ENCODE peak calls at places on chromosomes 3 and 15, in four cellular contexts. L is T-helper 9 cell, Q is cardiac muscle cell, P is HL-60. B is an unnamed sample.

GRCh38 chr3:124972457-124972856 is 37.9 kb upstream of the MUC13 start:
- DNase-seq in L (no peak), Q (no peak), P (no peak), B (no peak)

GRCh38 chr3:123843668-123844067 is 40.5 kb downstream of the MYLK start:
- DNase-seq in Q (peak; percentile 25), P (no peak), L (no peak), B (no peak)

GRCh38 chr15:97745481-97746071 is 214.9 kb upstream of the ARRDC4 start:
- DNase-seq in L (no peak), P (peak; percentile 36), Q (peak; percentile 18), B (no peak)

GRCh38 chr3:12222765-12223485 is 64.2 kb upstream of the TIMP4 start:
- DNase-seq in P (peak; percentile 39), Q (peak; percentile 73), L (no peak), B (no peak)

GRCh38 chr3:100269410-100270217 is 8.8 kb downstream of the TBC1D23 start:
- DNase-seq in Q (peak; percentile 76), L (no peak), P (no peak), B (no peak)

GRCh38 chr3:117059990-117060338 is 350.4 kb downstream of the TUSC7 start:
- DNase-seq in Q (no peak), P (no peak), L (no peak), B (no peak)

GRCh38 chr15:64222573-64223361 is 59.9 kb upstream of the PPIB start:
- DNase-seq in L (no peak), Q (peak; percentile 29), P (no peak), B (no peak)

GRCh38 chr15:42070276-42070965 is 23.9 kb downstream of the PLA2G4D start:
- DNase-seq in L (no peak), Q (no peak), P (no peak), B (no peak)

GRCh38 chr3:139020868-139021234 is at the start of gene PRR23B:
- DNase-seq in Q (no peak), L (no peak), P (no peak), B (no peak)

GRCh38 chr3:196463804-196464203 is 31.6 kb upstream of the UBXN7 start:
- DNase-seq in P (no peak), Q (no peak), L (no peak), B (no peak)

GRCh38 chr3:57226156-57226555 is 1.4 kb upstream of the APPL1 start:
- DNase-seq in L (no peak), Q (no peak), P (no peak), B (no peak)

GRCh38 chr15:68299436-68299835 is 21.9 kb downstream of the FEM1B start:
- DNase-seq in P (no peak), Q (no peak), L (no peak), B (no peak)

GRCh38 chr15:62104846-62105245 is 38.1 kb downstream of the C2CD4A start:
- DNase-seq in L (no peak), P (no peak), Q (no peak), B (no peak)

GRCh38 chr3:6255229-6255628 is 605.7 kb upstream of the GRM7 start:
- DNase-seq in Q (no peak), L (no peak), P (no peak), B (no peak)

GRCh38 chr15:69760890-69761568 is 308.4 kb downstream of the RPLP1 start:
- DNase-seq in Q (peak; percentile 99), L (peak; percentile 56), P (peak; percentile 98), B (peak; percentile 83)

GRCh38 chr3:129184396-129184656 is 630 bp upstream of the CNBP start:
- DNase-seq in P (no peak), Q (peak; percentile 29), L (no peak), B (no peak)

GRCh38 chr3:14780927-14781507 is 37.7 kb upstream of the FGD5 start:
- DNase-seq in L (no peak), Q (peak; percentile 80), P (peak; percentile 25), B (no peak)

GRCh38 chr3:158731938-158732855 is at the start of gene RARRES1:
- DNase-seq in P (no peak), L (no peak), Q (peak; percentile 79), B (peak; percentile 19)

GRCh38 chr15:71341811-71342550 is 226.7 kb downstream of the THSD4 start:
- DNase-seq in L (no peak), Q (no peak), P (no peak), B (no peak)

GRCh38 chr3:16060358-16060852 is 114.1 kb upstream of the GALNT15 start:
- DNase-seq in P (no peak), Q (peak; percentile 99), L (no peak), B (no peak)

GRCh38 chr15:90667063-90667754 is 49.9 kb upstream of the BLM start:
- DNase-seq in Q (no peak), P (no peak), L (no peak), B (no peak)

GRCh38 chr3:189551007-189551406 is 80.2 kb upstream of the TP63 start:
- DNase-seq in P (no peak), Q (no peak), L (no peak), B (no peak)

GRCh38 chr3:193554790-193555189 is at the start of gene ATP13A4:
- DNase-seq in Q (no peak), P (no peak), L (no peak), B (no peak)

GRCh38 chr3:182910939-182911781 is 69.2 kb downstream of the DCUN1D1 start:
- DNase-seq in L (no peak), Q (no peak), P (no peak), B (no peak)

GRCh38 chr15:64928626-64929220 is 17.0 kb downstream of the ANKDD1A start:
- DNase-seq in Q (no peak), P (no peak), L (no peak), B (no peak)

GRCh38 chr3:182000454-182000853 is 288.7 kb downstream of the SOX2 start:
- DNase-seq in Q (no peak), P (no peak), L (no peak), B (no peak)

GRCh38 chr3:111715911-111716523 is 120.9 kb upstream of the ZBED2 start:
- DNase-seq in P (peak; percentile 7), Q (peak; percentile 71), L (peak; percentile 12), B (peak; percentile 47)

GRCh38 chr3:155495387-155495786 is 201.9 kb upstream of the STRIT1 start:
- DNase-seq in P (no peak), L (no peak), Q (no peak), B (no peak)